ENCODE peak calls at places on chromosomes 2 and 18, in six cellular contexts. C is gastrocnemius medialis; H is SK-N-SH; M is CD8-positive, alpha-beta T cell; S is BE2C; Q is GM23248. U is an unnamed sample. For H3K4me1, the result is how much of the 10 kb centered on the place peaks cover.

GRCh38 chr2:241068136-241068941 is 33.7 kb downstream of the MTERF4 start:
- DNase-seq in H (peak), S (no peak), Q (no peak), M (no peak), C (no peak), U (no peak)

GRCh38 chr2:238846503-238847431 is 1.1 kb upstream of the TWIST2 start:
- DNase-seq in S (no peak), Q (peak), C (no peak), H (no peak), M (no peak), U (peak)

GRCh38 chr2:105104208-105104731 is 66.4 kb downstream of the MRPS9 start:
- DNase-seq in S (no peak), H (no peak), Q (peak), M (no peak), C (no peak), U (no peak)

GRCh38 chr18:28039078-28039477 is 137.9 kb downstream of the CDH2 start:
- DNase-seq in H (no peak), Q (no peak), S (no peak), M (no peak), C (no peak), U (no peak)

GRCh38 chr18:808086-808485 is 4.0 kb downstream of the YES1 start:
- DNase-seq in M (no peak), Q (peak), C (peak), S (no peak), H (no peak), U (no peak)

GRCh38 chr2:127607399-127607908 is 38.5 kb upstream of the GPR17 start:
- DNase-seq in S (no peak), H (no peak), Q (no peak), M (no peak), C (no peak), U (no peak)

GRCh38 chr2:98508690-98509054 is 64.0 kb downstream of the INPP4A start:
- DNase-seq in C (peak), H (no peak), S (no peak), Q (no peak), M (peak), U (peak)

GRCh38 chr2:82481207-82481606 is 1977.9 kb downstream of the SUCLG1 start:
- DNase-seq in C (no peak), M (no peak), S (no peak), Q (no peak), H (no peak), U (no peak)

GRCh38 chr2:99106905-99107304 is 34.6 kb upstream of the C2orf15 start:
- DNase-seq in H (no peak), Q (peak), C (no peak), S (no peak), M (no peak), U (no peak)

GRCh38 chr2:128384446-128384845 is 65.8 kb upstream of the HS6ST1 start:
- DNase-seq in S (no peak), H (no peak), M (no peak), Q (no peak), C (peak), U (peak)

GRCh38 chr2:127640082-127641072 is 5.6 kb upstream of the GPR17 start:
- DNase-seq in S (peak), Q (peak), H (peak), M (no peak), C (no peak), U (no peak)

GRCh38 chr2:41496908-41497307 is 550.9 kb upstream of the PKDCC start:
- DNase-seq in H (no peak), Q (no peak), M (no peak), S (peak), C (no peak), U (no peak)

GRCh38 chr2:96618599-96619283 is 19.4 kb downstream of the KANSL3 start:
- DNase-seq in M (no peak), Q (peak), C (no peak), H (no peak), S (no peak), U (no peak)

GRCh38 chr2:30629866-30630265 is 177.4 kb downstream of the CAPN13 start:
- DNase-seq in S (no peak), C (no peak), Q (peak), H (no peak), M (no peak), U (no peak)

GRCh38 chr2:170362895-170363582 is 185.1 kb downstream of the MYO3B start:
- DNase-seq in Q (peak), M (no peak), C (no peak), H (no peak), S (no peak), U (no peak)

GRCh38 chr2:8249191-8249590 is 432.7 kb upstream of the ID2 start:
- DNase-seq in M (no peak), S (no peak), C (peak), Q (peak), H (no peak), U (peak)

GRCh38 chr2:229431331-229431954 is 160.4 kb upstream of the PID1 start:
- DNase-seq in M (no peak), S (no peak), C (no peak), Q (peak), H (peak), U (no peak)

GRCh38 chr18:66419400-66419799 is 184.5 kb downstream of the CDH19 start:
- DNase-seq in S (no peak), M (no peak), Q (no peak), H (no peak), C (no peak), U (no peak)

GRCh38 chr2:218659988-218660358 is 490 bp downstream of the BCS1L start:
- DNase-seq in C (no peak), M (no peak), Q (peak), S (no peak), H (no peak), U (no peak)

GRCh38 chr2:170265321-170265720 is 87.4 kb downstream of the MYO3B start:
- DNase-seq in Q (no peak), S (peak), H (peak), C (no peak), M (no peak), U (no peak)

GRCh38 chr2:170711774-170712652 is 3.1 kb upstream of the SP5 start:
- DNase-seq in C (no peak), M (peak), H (no peak), S (no peak), Q (no peak), U (no peak)

GRCh38 chr2:233252227-233252626 is 754 bp downstream of the ATG16L1 start:
- DNase-seq in M (no peak), Q (peak), S (no peak), C (no peak), H (no peak), U (no peak)

GRCh38 chr2:119387381-119388129 is 20.8 kb downstream of the DBI start:
- DNase-seq in Q (peak), H (peak), C (peak), S (no peak), M (no peak), U (peak)

GRCh38 chr2:239715202-239715601 is 309.9 kb downstream of the NDUFA10 start:
- DNase-seq in H (no peak), Q (no peak), S (no peak), C (no peak), M (no peak), U (peak)

GRCh38 chr18:50429207-50429948 is 54.5 kb downstream of the SKA1 start:
- DNase-seq in Q (peak), H (peak), S (no peak), M (no peak), C (no peak), U (no peak)

GRCh38 chr2:240640939-240641338 is 15.7 kb downstream of the GPR35 start:
- DNase-seq in H (peak), M (peak), Q (peak), S (peak), C (no peak), U (no peak)

GRCh38 chr2:176188969-176189665 is 649 bp downstream of the HOXD1 start:
- DNase-seq in M (no peak), C (no peak), S (no peak), Q (peak), H (no peak), U (no peak)

GRCh38 chr18:75253784-75254183 is 43.2 kb downstream of the TSHZ1 start:
- DNase-seq in H (peak), M (no peak), C (no peak), Q (peak), S (no peak), U (no peak)

GRCh38 chr2:32788106-32788505 is 158.6 kb upstream of the LTBP1 start:
- DNase-seq in M (no peak), H (no peak), C (no peak), S (no peak), Q (peak), U (no peak)
- H3K4me1 ChIP-seq in M (under half), H (under half), C (under half), S (under half), Q (under half), U (under half)

GRCh38 chr18:55306338-55306737 is 281.7 kb downstream of the TCF4 start:
- DNase-seq in C (no peak), H (no peak), M (no peak), S (no peak), Q (no peak), U (no peak)

GRCh38 chr18:55310044-55310676 is 277.8 kb downstream of the TCF4 start:
- DNase-seq in H (no peak), Q (no peak), C (no peak), S (no peak), M (no peak), U (no peak)

GRCh38 chr18:55307505-55307904 is 280.5 kb downstream of the TCF4 start:
- DNase-seq in Q (no peak), S (no peak), H (no peak), M (no peak), C (no peak), U (no peak)

GRCh38 chr18:55310863-55311262 is 277.1 kb downstream of the TCF4 start:
- DNase-seq in M (no peak), S (no peak), C (no peak), H (no peak), Q (no peak), U (no peak)

GRCh38 chr18:55309249-55309648 is 278.7 kb downstream of the TCF4 start:
- DNase-seq in C (no peak), M (no peak), H (no peak), S (no peak), Q (no peak), U (no peak)
- H3K4me1 ChIP-seq in C (under half), M (under half), H (half or more), S (under half), Q (under half), U (under half)

DNA sequence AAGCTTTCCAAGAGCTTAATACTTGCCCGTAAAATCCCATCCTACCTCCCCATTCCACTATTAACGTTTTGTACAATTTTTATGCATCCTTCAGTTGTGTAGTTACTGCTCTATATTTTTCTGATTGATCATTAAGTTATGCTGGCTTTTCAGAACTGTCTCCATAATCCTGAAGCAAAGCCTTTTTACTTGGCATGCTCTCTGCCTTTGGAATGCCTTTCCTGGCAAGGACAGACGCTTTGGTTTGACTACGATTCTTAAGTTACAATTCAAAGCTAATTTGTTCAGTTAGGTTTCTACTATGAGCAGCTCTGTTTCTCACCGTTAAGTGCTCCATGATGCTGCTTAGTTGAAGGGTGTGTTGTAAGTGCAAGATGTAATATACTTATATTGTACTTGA is 579.9 kb downstream of the ZEB2 start:
- DNase-seq in M (no peak), C (no peak), Q (peak), H (no peak), S (no peak), U (no peak)
- H3K4me1 ChIP-seq in M (under half), C (under half), Q (under half), H (under half), S (under half), U (under half)

GRCh38 chr2:9385841-9386240 is 37.5 kb downstream of the ITGB1BP1 start:
- DNase-seq in S (no peak), M (no peak), H (no peak), Q (no peak), C (no peak), U (no peak)

GRCh38 chr2:9380702-9381628 is 42.4 kb downstream of the ITGB1BP1 start:
- DNase-seq in Q (peak), S (peak), C (peak), M (no peak), H (no peak), U (peak)

GRCh38 chr2:9388102-9388735 is 35.1 kb downstream of the ITGB1BP1 start:
- DNase-seq in H (no peak), Q (no peak), S (no peak), M (no peak), C (no peak), U (no peak)

GRCh38 chr2:9382604-9383235 is 40.6 kb downstream of the ITGB1BP1 start:
- DNase-seq in M (no peak), S (no peak), H (no peak), C (no peak), Q (peak), U (no peak)

DNA sequence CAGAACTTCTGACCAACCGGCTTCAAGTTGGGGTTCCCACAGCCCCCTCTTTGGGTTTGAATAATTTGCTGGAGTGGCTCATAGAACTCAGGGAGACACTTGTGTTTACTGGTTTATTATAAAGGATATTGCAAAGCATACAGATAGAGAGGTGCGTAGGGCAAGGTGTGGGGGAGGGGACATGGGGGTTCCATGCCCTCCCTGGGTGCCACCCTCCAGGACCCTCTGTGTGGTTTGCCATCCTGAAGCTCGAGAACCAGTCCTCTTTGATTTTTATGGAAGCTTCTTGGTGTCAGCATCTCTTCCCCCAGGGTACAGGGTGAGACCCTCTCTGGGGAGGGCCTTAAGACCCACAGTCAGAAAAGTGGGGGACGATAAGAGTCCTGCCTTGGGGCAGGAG is 38.8 kb downstream of the ITGB1BP1 start:
- DNase-seq in C (no peak), S (no peak), M (no peak), H (no peak), Q (no peak), U (no peak)
- H3K4me1 ChIP-seq in C (under half), S (under half), M (under half), H (under half), Q (under half), U (under half)

U was measured in uterus.